ENCODE peak calls at places on chromosomes 2 and 18, in seven cellular contexts. One of them, this sample, is unnamed.

GRCh38 chr2:78982638-78983330 is 42.7 kb upstream of the REG3G start:
- DNase-seq in right cardiac atrium: no peak
- DNase-seq in H1: no peak
- DNase-seq in body of pancreas: no peak
- DNase-seq in HCT116: no peak
- DNase-seq in adrenal gland: no peak
- DNase-seq in spleen: no peak
- DNase-seq in this sample: no peak

GRCh38 chr2:163633296-163633695 is 102.5 kb downstream of the FIGN start:
- DNase-seq in body of pancreas: no peak
- DNase-seq in adrenal gland: no peak
- DNase-seq in HCT116: no peak
- DNase-seq in H1: no peak
- DNase-seq in right cardiac atrium: no peak
- DNase-seq in spleen: no peak
- DNase-seq in this sample: no peak

GRCh38 chr18:32550958-32551357 is 80.3 kb upstream of the GAREM1 start:
- DNase-seq in spleen: no peak
- DNase-seq in HCT116: peak
- DNase-seq in adrenal gland: no peak
- DNase-seq in right cardiac atrium: no peak
- DNase-seq in H1: peak
- DNase-seq in body of pancreas: no peak
- DNase-seq in this sample: no peak

GRCh38 chr2:56240210-56240609 is 56.4 kb downstream of the CCDC85A start:
- DNase-seq in body of pancreas: no peak
- DNase-seq in spleen: no peak
- DNase-seq in HCT116: no peak
- DNase-seq in right cardiac atrium: no peak
- DNase-seq in H1: no peak
- DNase-seq in adrenal gland: no peak
- DNase-seq in this sample: no peak

GRCh38 chr2:37637122-37637875 is 34.1 kb downstream of the CDC42EP3 start:
- DNase-seq in spleen: no peak
- DNase-seq in adrenal gland: no peak
- DNase-seq in HCT116: no peak
- DNase-seq in body of pancreas: no peak
- DNase-seq in right cardiac atrium: no peak
- DNase-seq in H1: no peak
- DNase-seq in this sample: no peak

GRCh38 chr2:229273384-229274338 is 2.6 kb upstream of the PID1 start:
- DNase-seq in adrenal gland: peak
- DNase-seq in right cardiac atrium: no peak
- DNase-seq in spleen: no peak
- DNase-seq in HCT116: peak
- DNase-seq in H1: peak
- DNase-seq in body of pancreas: peak
- DNase-seq in this sample: peak

GRCh38 chr2:120454993-120455789 is 109.3 kb downstream of the INHBB start:
- DNase-seq in spleen: no peak
- DNase-seq in right cardiac atrium: no peak
- DNase-seq in H1: no peak
- DNase-seq in HCT116: no peak
- DNase-seq in body of pancreas: no peak
- DNase-seq in adrenal gland: no peak
- DNase-seq in this sample: no peak

GRCh38 chr18:26710460-26711096 is 154.9 kb downstream of the AQP4 start:
- DNase-seq in H1: no peak
- DNase-seq in spleen: no peak
- DNase-seq in body of pancreas: no peak
- DNase-seq in adrenal gland: no peak
- DNase-seq in right cardiac atrium: no peak
- DNase-seq in HCT116: no peak
- DNase-seq in this sample: no peak

GRCh38 chr2:43052944-43053306 is 173.5 kb downstream of the ZFP36L2 start:
- DNase-seq in HCT116: no peak
- DNase-seq in body of pancreas: no peak
- DNase-seq in adrenal gland: no peak
- DNase-seq in spleen: no peak
- DNase-seq in H1: no peak
- DNase-seq in right cardiac atrium: no peak
- DNase-seq in this sample: no peak

GRCh38 chr18:70413455-70413854 is 124.6 kb downstream of the SOCS6 start:
- DNase-seq in right cardiac atrium: no peak
- DNase-seq in H1: no peak
- DNase-seq in HCT116: no peak
- DNase-seq in body of pancreas: no peak
- DNase-seq in spleen: no peak
- DNase-seq in adrenal gland: no peak
- DNase-seq in this sample: no peak

GRCh38 chr2:23564618-23564967 is 179.6 kb downstream of the KLHL29 start:
- DNase-seq in right cardiac atrium: peak
- DNase-seq in body of pancreas: peak
- DNase-seq in H1: no peak
- DNase-seq in spleen: no peak
- DNase-seq in adrenal gland: no peak
- DNase-seq in HCT116: no peak
- DNase-seq in this sample: no peak

GRCh38 chr2:158733430-158733755 is 61.7 kb upstream of the DAPL1 start:
- DNase-seq in H1: no peak
- DNase-seq in body of pancreas: no peak
- DNase-seq in adrenal gland: no peak
- DNase-seq in spleen: no peak
- DNase-seq in HCT116: no peak
- DNase-seq in right cardiac atrium: no peak
- DNase-seq in this sample: no peak

GRCh38 chr2:240922234-240922981 is 16.3 kb downstream of the CROCC2 start:
- DNase-seq in adrenal gland: peak
- DNase-seq in right cardiac atrium: no peak
- DNase-seq in H1: no peak
- DNase-seq in spleen: peak
- DNase-seq in body of pancreas: peak
- DNase-seq in HCT116: no peak
- DNase-seq in this sample: no peak

GRCh38 chr2:153218851-153219250 is 259.7 kb downstream of the RPRM start:
- DNase-seq in spleen: no peak
- DNase-seq in H1: no peak
- DNase-seq in HCT116: no peak
- DNase-seq in adrenal gland: no peak
- DNase-seq in body of pancreas: no peak
- DNase-seq in right cardiac atrium: no peak
- DNase-seq in this sample: no peak

GRCh38 chr2:25204190-25204838 is 35.9 kb upstream of the POMC start:
- DNase-seq in spleen: peak
- DNase-seq in right cardiac atrium: peak
- DNase-seq in HCT116: no peak
- DNase-seq in adrenal gland: no peak
- DNase-seq in H1: no peak
- DNase-seq in body of pancreas: no peak
- DNase-seq in this sample: peak

GRCh38 chr2:128178650-128179460 is 87.9 kb downstream of the UGGT1 start:
- DNase-seq in right cardiac atrium: peak
- DNase-seq in body of pancreas: peak
- DNase-seq in H1: peak
- DNase-seq in HCT116: peak
- DNase-seq in spleen: peak
- DNase-seq in adrenal gland: peak
- DNase-seq in this sample: peak

GRCh38 chr2:2902551-2903216 is 474.9 kb downstream of the EIPR1 start:
- DNase-seq in right cardiac atrium: no peak
- DNase-seq in adrenal gland: no peak
- DNase-seq in HCT116: no peak
- DNase-seq in body of pancreas: no peak
- DNase-seq in spleen: no peak
- DNase-seq in H1: no peak
- DNase-seq in this sample: no peak

GRCh38 chr2:173898178-173898668 is 67.0 kb downstream of the SP3 start:
- DNase-seq in HCT116: no peak
- DNase-seq in adrenal gland: no peak
- DNase-seq in spleen: no peak
- DNase-seq in H1: no peak
- DNase-seq in right cardiac atrium: no peak
- DNase-seq in body of pancreas: no peak
- DNase-seq in this sample: no peak
- H3K27ac ChIP-seq in HCT116: no peak
- H3K27ac ChIP-seq in adrenal gland: no peak
- H3K27ac ChIP-seq in spleen: peak
- H3K27ac ChIP-seq in H1: no peak
- H3K27ac ChIP-seq in right cardiac atrium: no peak
- H3K27ac ChIP-seq in body of pancreas: no peak
- H3K27ac ChIP-seq in this sample: no peak

GRCh38 chr2:96239091-96239490 is 26.7 kb downstream of the TMEM127 start:
- DNase-seq in body of pancreas: no peak
- DNase-seq in right cardiac atrium: no peak
- DNase-seq in HCT116: no peak
- DNase-seq in spleen: no peak
- DNase-seq in H1: no peak
- DNase-seq in adrenal gland: no peak
- DNase-seq in this sample: no peak

GRCh38 chr2:96239745-96240264 is 26.0 kb downstream of the TMEM127 start:
- DNase-seq in body of pancreas: no peak
- DNase-seq in spleen: no peak
- DNase-seq in H1: no peak
- DNase-seq in right cardiac atrium: no peak
- DNase-seq in adrenal gland: no peak
- DNase-seq in HCT116: no peak
- DNase-seq in this sample: no peak

GRCh38 chr2:96241227-96241626 is 24.6 kb downstream of the TMEM127 start:
- DNase-seq in HCT116: no peak
- DNase-seq in spleen: no peak
- DNase-seq in adrenal gland: no peak
- DNase-seq in right cardiac atrium: no peak
- DNase-seq in body of pancreas: no peak
- DNase-seq in H1: no peak
- DNase-seq in this sample: no peak

GRCh38 chr2:96241901-96242611 is 23.7 kb downstream of the TMEM127 start:
- DNase-seq in spleen: peak
- DNase-seq in H1: no peak
- DNase-seq in HCT116: no peak
- DNase-seq in right cardiac atrium: peak
- DNase-seq in body of pancreas: no peak
- DNase-seq in adrenal gland: peak
- DNase-seq in this sample: peak

DNA sequence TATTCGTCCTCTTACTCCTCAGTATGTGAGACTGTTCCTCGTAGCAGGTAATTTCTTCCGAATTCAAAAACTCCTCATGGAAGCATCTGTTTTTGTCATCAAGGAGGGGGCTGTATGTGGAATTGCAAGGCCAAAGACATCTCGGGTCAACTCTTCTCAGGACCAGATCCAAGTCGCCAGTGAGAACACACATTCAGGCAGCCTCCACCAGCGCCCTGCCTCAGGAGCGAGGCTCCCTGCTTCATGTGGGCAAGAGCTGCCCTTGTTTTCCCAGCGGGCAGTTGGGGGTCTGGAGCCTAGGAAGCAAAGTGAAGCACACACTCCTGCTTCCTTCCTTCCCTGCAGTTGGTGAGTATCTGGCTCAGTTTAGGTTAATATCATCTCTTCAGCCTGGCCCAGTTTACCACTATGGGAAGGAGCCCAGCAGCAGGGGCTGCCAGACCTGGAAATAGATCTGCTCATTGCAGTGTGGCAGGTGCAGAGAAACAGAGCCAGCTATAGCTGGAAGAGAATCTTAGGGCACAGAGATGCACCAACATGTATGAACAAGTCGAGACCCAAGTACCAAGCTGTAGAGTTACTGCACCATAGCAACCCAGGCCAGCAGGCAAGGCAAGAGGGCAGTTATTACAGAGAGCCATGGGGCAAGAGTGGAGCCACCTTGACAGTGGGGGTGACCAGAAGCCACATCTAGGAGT is 25.3 kb downstream of the TMEM127 start:
- DNase-seq in spleen: no peak
- DNase-seq in right cardiac atrium: no peak
- DNase-seq in adrenal gland: no peak
- DNase-seq in H1: no peak
- DNase-seq in HCT116: no peak
- DNase-seq in body of pancreas: no peak
- DNase-seq in this sample: no peak
- H3K27ac ChIP-seq in spleen: peak
- H3K27ac ChIP-seq in right cardiac atrium: peak
- H3K27ac ChIP-seq in adrenal gland: no peak
- H3K27ac ChIP-seq in H1: no peak
- H3K27ac ChIP-seq in HCT116: no peak
- H3K27ac ChIP-seq in body of pancreas: no peak
- H3K27ac ChIP-seq in this sample: no peak

GRCh38 chr2:165082479-165082878 is 121.4 kb downstream of the SCN3A start:
- DNase-seq in adrenal gland: no peak
- DNase-seq in HCT116: no peak
- DNase-seq in right cardiac atrium: no peak
- DNase-seq in body of pancreas: no peak
- DNase-seq in spleen: no peak
- DNase-seq in H1: no peak
- DNase-seq in this sample: no peak

GRCh38 chr2:165083326-165083725 is 120.5 kb downstream of the SCN3A start:
- DNase-seq in adrenal gland: no peak
- DNase-seq in spleen: no peak
- DNase-seq in H1: no peak
- DNase-seq in body of pancreas: no peak
- DNase-seq in HCT116: no peak
- DNase-seq in right cardiac atrium: no peak
- DNase-seq in this sample: no peak

GRCh38 chr2:165078913-165079312 is 123.6 kb upstream of the SLC38A11 start:
- DNase-seq in adrenal gland: no peak
- DNase-seq in right cardiac atrium: no peak
- DNase-seq in HCT116: no peak
- DNase-seq in body of pancreas: no peak
- DNase-seq in H1: no peak
- DNase-seq in spleen: no peak
- DNase-seq in this sample: no peak

GRCh38 chr2:165081276-165081675 is 122.6 kb downstream of the SCN3A start:
- DNase-seq in HCT116: no peak
- DNase-seq in body of pancreas: no peak
- DNase-seq in H1: no peak
- DNase-seq in right cardiac atrium: no peak
- DNase-seq in spleen: no peak
- DNase-seq in adrenal gland: no peak
- DNase-seq in this sample: no peak

GRCh38 chr2:165079432-165079831 is 124.1 kb upstream of the SLC38A11 start:
- DNase-seq in HCT116: no peak
- DNase-seq in body of pancreas: no peak
- DNase-seq in right cardiac atrium: no peak
- DNase-seq in spleen: no peak
- DNase-seq in adrenal gland: no peak
- DNase-seq in H1: no peak
- DNase-seq in this sample: no peak
- H3K27ac ChIP-seq in HCT116: no peak
- H3K27ac ChIP-seq in body of pancreas: no peak
- H3K27ac ChIP-seq in right cardiac atrium: no peak
- H3K27ac ChIP-seq in spleen: no peak
- H3K27ac ChIP-seq in adrenal gland: no peak
- H3K27ac ChIP-seq in H1: no peak
- H3K27ac ChIP-seq in this sample: no peak

DNA sequence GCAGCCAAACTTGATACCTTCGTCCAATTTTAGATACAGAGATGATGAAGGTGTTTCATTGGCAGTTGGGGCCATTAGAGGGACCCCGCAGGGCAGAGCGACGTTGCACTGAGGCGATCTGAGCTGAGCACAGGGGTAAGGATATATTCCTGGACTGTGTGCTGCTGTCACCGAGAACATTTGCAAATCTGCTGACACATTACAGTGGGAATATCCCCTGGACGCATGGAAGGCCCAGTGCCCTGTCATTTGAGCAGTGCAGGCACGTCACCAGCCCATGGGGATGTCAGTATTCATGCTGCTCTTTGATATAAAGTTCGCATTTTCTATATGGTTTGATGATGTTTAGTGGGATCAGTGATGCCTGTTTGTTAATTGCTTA is 10.4 kb upstream of the MMADHC start:
- DNase-seq in body of pancreas: no peak
- DNase-seq in adrenal gland: no peak
- DNase-seq in H1: no peak
- DNase-seq in spleen: no peak
- DNase-seq in right cardiac atrium: peak
- DNase-seq in HCT116: no peak
- DNase-seq in this sample: no peak
- H3K27ac ChIP-seq in body of pancreas: no peak
- H3K27ac ChIP-seq in adrenal gland: no peak
- H3K27ac ChIP-seq in H1: no peak
- H3K27ac ChIP-seq in spleen: no peak
- H3K27ac ChIP-seq in right cardiac atrium: no peak
- H3K27ac ChIP-seq in HCT116: no peak
- H3K27ac ChIP-seq in this sample: no peak

This sample was measured in substantia nigra.